ENCODE peak calls at places on chromosomes 7 and 10, in five cellular contexts. One of them, this sample, is unnamed.

GRCh38 chr10:70000262-70000661 is 52.4 kb upstream of the MACROH2A2 start:
- DNase-seq in AG08396: no peak
- DNase-seq in kidney epithelial cell: no peak
- DNase-seq in left lung: no peak
- DNase-seq in psoas muscle: no peak
- DNase-seq in this sample: no peak

GRCh38 chr10:109784236-109784635 is 139.1 kb downstream of the XPNPEP1 start:
- DNase-seq in AG08396: no peak
- DNase-seq in kidney epithelial cell: no peak
- DNase-seq in left lung: no peak
- DNase-seq in psoas muscle: no peak
- DNase-seq in this sample: no peak

GRCh38 chr7:389911-390601 is 100.1 kb downstream of the FOXL3 start:
- DNase-seq in AG08396: no peak
- DNase-seq in kidney epithelial cell: no peak
- DNase-seq in left lung: peak; percentile 69
- DNase-seq in psoas muscle: no peak
- DNase-seq in this sample: peak; percentile 9

GRCh38 chr7:115546790-115547189 is 483.8 kb downstream of the TFEC start:
- DNase-seq in AG08396: no peak
- DNase-seq in kidney epithelial cell: no peak
- DNase-seq in left lung: no peak
- DNase-seq in psoas muscle: no peak
- DNase-seq in this sample: no peak

GRCh38 chr10:96112531-96112930 is 17.6 kb upstream of the ZNF518A start:
- DNase-seq in AG08396: no peak
- DNase-seq in kidney epithelial cell: no peak
- DNase-seq in left lung: no peak
- DNase-seq in psoas muscle: no peak
- DNase-seq in this sample: no peak

GRCh38 chr10:86400705-86401587 is 34.4 kb upstream of the GRID1 start:
- DNase-seq in AG08396: peak; percentile 73
- DNase-seq in kidney epithelial cell: no peak
- DNase-seq in left lung: peak; percentile 83
- DNase-seq in psoas muscle: peak; percentile 51
- DNase-seq in this sample: peak; percentile 43

GRCh38 chr10:48456361-48456804 is 148.5 kb downstream of the ARHGAP22 start:
- DNase-seq in AG08396: no peak
- DNase-seq in kidney epithelial cell: no peak
- DNase-seq in left lung: peak; percentile 81
- DNase-seq in psoas muscle: peak; percentile 60
- DNase-seq in this sample: no peak

GRCh38 chr10:86918022-86918471 is 39.4 kb downstream of the MMRN2 start:
- DNase-seq in AG08396: peak; percentile 32
- DNase-seq in kidney epithelial cell: no peak
- DNase-seq in left lung: no peak
- DNase-seq in psoas muscle: no peak
- DNase-seq in this sample: no peak

GRCh38 chr7:114412548-114412947 is 2.1 kb upstream of the FOXP2 start:
- DNase-seq in AG08396: no peak
- DNase-seq in kidney epithelial cell: no peak
- DNase-seq in left lung: no peak
- DNase-seq in psoas muscle: no peak
- DNase-seq in this sample: no peak

GRCh38 chr7:16891338-16891737 is 9.6 kb upstream of the AGR3 start:
- DNase-seq in AG08396: peak; percentile 28
- DNase-seq in kidney epithelial cell: no peak
- DNase-seq in left lung: no peak
- DNase-seq in psoas muscle: no peak
- DNase-seq in this sample: no peak

GRCh38 chr7:130912086-130912909 is 178.3 kb upstream of the KLF14 start:
- DNase-seq in AG08396: no peak
- DNase-seq in kidney epithelial cell: no peak
- DNase-seq in left lung: no peak
- DNase-seq in psoas muscle: no peak
- DNase-seq in this sample: no peak